ENCODE peak calls at places on chromosomes 3 and 15, in five cellular contexts. S, K, X, B and N are unnamed samples.

GRCh38 chr3:81289676-81290075 is 471.8 kb downstream of the GBE1 start:
- DNase-seq in X (no peak), B (no peak), S (no peak), K (no peak), N (no peak)

GRCh38 chr15:32730677-32731654 is 13.2 kb downstream of the GREM1 start:
- DNase-seq in X (no peak), K (no peak), B (no peak), S (no peak), N (no peak)

GRCh38 chr3:171526869-171527268 is 66.7 kb upstream of the TNIK start:
- DNase-seq in X (no peak), S (no peak), B (no peak), K (no peak), N (no peak)

GRCh38 chr15:27250223-27250622 is 279.2 kb downstream of the GABRG3 start:
- DNase-seq in S (no peak), X (no peak), B (no peak), K (no peak), N (no peak)

GRCh38 chr15:68375191-68375631 is 56.8 kb downstream of the ITGA11 start:
- DNase-seq in X (no peak), S (no peak), B (no peak), K (no peak), N (peak; percentile 58)

GRCh38 chr3:124034016-124034808 is 42.3 kb upstream of the ROPN1 start:
- DNase-seq in S (no peak), X (peak; percentile 79), K (no peak), B (peak; percentile 78), N (no peak)

GRCh38 chr3:62882676-62883228 is 7.5 kb upstream of the CADPS start:
- DNase-seq in B (no peak), S (no peak), K (no peak), X (no peak), N (no peak)

GRCh38 chr3:52231502-52232278 is 6.2 kb upstream of the TLR9 start:
- DNase-seq in S (peak; percentile 72), X (peak; percentile 90), K (no peak), B (peak; percentile 96), N (no peak)

GRCh38 chr3:195764961-195765706 is 44.4 kb downstream of the MUC20 start:
- DNase-seq in K (no peak), B (peak; percentile 69), X (peak; percentile 21), S (peak; percentile 46), N (no peak)

GRCh38 chr3:16143870-16144568 is 30.5 kb upstream of the GALNT15 start:
- DNase-seq in S (no peak), B (no peak), K (no peak), X (no peak), N (no peak)

GRCh38 chr3:117488983-117489382 is 779.4 kb downstream of the TUSC7 start:
- DNase-seq in S (no peak), X (no peak), B (no peak), K (no peak), N (no peak)

GRCh38 chr3:159486580-159486979 is 502.1 kb upstream of the IL12A start:
- DNase-seq in X (no peak), B (no peak), S (no peak), K (no peak), N (no peak)

GRCh38 chr3:24271228-24271627 is 223.4 kb downstream of the THRB start:
- DNase-seq in S (no peak), K (no peak), B (no peak), X (no peak), N (no peak)

GRCh38 chr3:12944849-12945248 is 103.5 kb upstream of the RPL32 start:
- DNase-seq in S (no peak), K (no peak), X (no peak), B (no peak), N (no peak)

GRCh38 chr3:159263750-159264561 is 462.1 kb downstream of the MFSD1 start:
- DNase-seq in X (peak; percentile 42), S (no peak), B (no peak), K (no peak), N (no peak)

GRCh38 chr15:31147943-31148621 is 46.6 kb upstream of the TRPM1 start:
- DNase-seq in B (peak; percentile 13), S (no peak), X (no peak), K (no peak), N (no peak)

GRCh38 chr3:58620446-58620845 is 43.3 kb upstream of the FAM107A start:
- DNase-seq in B (peak; percentile 42), X (no peak), K (no peak), S (no peak), N (no peak)

GRCh38 chr3:179451335-179452165 is at the start of gene GNB4:
- DNase-seq in X (peak; percentile 94), S (peak; percentile 73), K (no peak), B (peak; percentile 96), N (no peak)

GRCh38 chr15:71807125-71807629 is 3.2 kb upstream of the NR2E3 start:
- DNase-seq in X (peak; percentile 29), S (no peak), B (no peak), K (no peak), N (no peak)

GRCh38 chr15:81106560-81106959 is 27.5 kb upstream of the CFAP161 start:
- DNase-seq in X (peak; percentile 70), K (peak; percentile 60), S (no peak), B (no peak), N (no peak)

GRCh38 chr3:105197863-105198262 is 168.8 kb upstream of the ALCAM start:
- DNase-seq in X (no peak), B (no peak), K (no peak), S (no peak), N (no peak)

GRCh38 chr3:10432156-10432845 is 73.1 kb downstream of the ATP2B2 start:
- DNase-seq in B (peak; percentile 61), X (peak; percentile 83), S (no peak), K (no peak), N (no peak)

GRCh38 chr3:67357610-67358458 is 296.6 kb downstream of the SUCLG2 start:
- DNase-seq in K (peak; percentile 18), X (peak; percentile 41), B (no peak), S (no peak), N (no peak)

GRCh38 chr3:143808999-143809700 is 39.1 kb downstream of the SLC9A9 start:
- DNase-seq in B (no peak), S (no peak), K (no peak), X (no peak), N (no peak)

GRCh38 chr3:135788978-135789377 is 176.6 kb upstream of the PPP2R3A start:
- DNase-seq in B (no peak), X (no peak), K (no peak), S (no peak), N (no peak)

GRCh38 chr15:26773485-26773877 is 615 bp upstream of the GABRB3 start:
- DNase-seq in S (no peak), K (no peak), X (peak; percentile 86), B (no peak), N (no peak)

GRCh38 chr15:77557178-77557960 is 75.3 kb downstream of the LINGO1 start:
- DNase-seq in K (no peak), X (no peak), B (no peak), S (no peak), N (no peak)

GRCh38 chr3:179324270-179324754 is 1.5 kb downstream of the ZNF639 start:
- DNase-seq in S (no peak), B (no peak), K (no peak), X (peak; percentile 30), N (no peak)

GRCh38 chr15:78415284-78415683 is 22.7 kb upstream of the IREB2 start:
- DNase-seq in B (no peak), X (no peak), S (no peak), K (no peak), N (no peak)

GRCh38 chr3:153182894-153183293 is 20.9 kb downstream of the RAP2B start:
- DNase-seq in X (no peak), K (no peak), S (no peak), B (no peak), N (no peak)

GRCh38 chr3:35664460-35664919 is 25.2 kb downstream of the ARPP21 start:
- DNase-seq in X (peak; percentile 32), S (no peak), K (no peak), B (peak; percentile 61), N (no peak)

GRCh38 chr15:82543155-82543554 is 2.9 kb upstream of the RPS17 start:
- DNase-seq in K (no peak), S (no peak), X (no peak), B (no peak), N (no peak)

DNA sequence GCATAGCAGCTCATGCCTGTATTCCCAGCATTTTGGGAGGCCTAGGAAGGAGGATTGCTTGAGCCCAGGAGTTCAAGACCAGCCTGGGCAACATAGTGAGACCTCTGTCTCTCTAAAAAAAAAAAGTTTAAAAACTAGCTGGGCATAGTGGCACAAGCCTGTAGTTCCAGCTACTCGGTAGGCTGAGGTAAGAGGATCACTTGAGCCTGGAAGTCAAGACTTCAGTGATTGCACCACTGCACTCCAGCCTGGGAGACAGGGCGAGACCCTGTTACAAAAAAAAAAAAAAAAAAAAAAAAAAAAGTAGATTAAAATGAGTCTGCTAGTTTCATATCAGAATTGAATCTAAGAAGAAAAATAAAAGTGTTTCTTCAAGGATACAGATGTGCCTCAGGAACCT is 32.4 kb upstream of the ANPEP start:
- DNase-seq in B (no peak), S (no peak), K (no peak), X (no peak), N (no peak)
- H3K4me1 ChIP-seq in B (peaks cover 39% of the 10 kb centered on the region), S (peaks cover 7% of the 10 kb centered on the region), K (peaks cover 23% of the 10 kb centered on the region), X (no peaks in the 10 kb centered on the region), N (no peaks in the 10 kb centered on the region)

GRCh38 chr3:100603449-100603848 is 6.0 kb upstream of the ADGRG7 start:
- DNase-seq in K (no peak), X (peak; percentile 40), S (no peak), B (no peak), N (no peak)
- TF ChIP-seq CTCF in K (peak; percentile 66), X (peak; percentile 62), S (no peak), B (no peak), N (no peak)

DNA sequence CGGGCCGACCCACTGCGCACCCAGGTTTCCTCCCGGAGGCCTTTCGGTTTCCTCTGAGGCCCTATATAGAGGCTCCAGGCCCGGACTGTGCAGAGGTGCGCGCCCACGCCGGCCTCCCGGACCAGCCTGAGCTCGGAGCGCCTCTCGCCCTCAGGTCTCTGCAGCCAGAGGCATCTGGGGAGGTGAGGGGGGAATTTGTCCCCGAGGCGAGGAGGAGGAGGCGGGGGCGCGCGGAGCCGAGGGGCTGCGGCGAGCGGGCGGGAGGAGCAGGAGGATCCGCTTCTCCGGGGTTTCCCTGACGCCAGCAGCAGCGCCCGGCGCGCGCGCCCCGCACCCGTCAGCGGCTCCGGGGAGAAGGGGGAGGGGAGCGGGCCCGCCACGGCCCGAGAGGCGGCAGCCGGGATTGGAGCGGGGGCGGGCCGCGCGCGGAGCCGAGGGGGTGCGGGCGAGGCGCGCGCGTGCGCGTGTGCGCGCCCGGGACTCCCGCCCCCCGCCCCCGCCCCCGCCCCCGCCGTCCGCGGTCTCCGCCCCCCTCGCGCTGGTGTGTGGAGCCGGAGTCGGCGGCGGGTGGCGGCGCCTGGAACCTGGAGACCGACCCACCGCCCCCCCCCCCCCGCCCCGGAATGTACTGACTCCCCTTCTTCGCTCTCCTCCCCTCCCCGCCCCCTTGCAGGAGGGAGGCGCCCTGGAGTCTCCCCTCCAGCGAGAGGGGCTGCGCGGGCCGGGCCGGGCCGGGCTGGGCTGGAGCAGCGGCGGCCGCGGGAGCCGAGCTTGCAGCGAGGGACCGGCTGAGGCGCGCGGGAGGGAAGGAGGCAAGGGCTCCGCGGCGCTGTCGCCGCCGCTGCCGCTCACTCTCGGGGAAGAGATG is at the start of gene NEO1:
- DNase-seq in B (peak; percentile 89), S (peak; percentile 79), K (no peak), X (peak; percentile 97), N (peak; percentile 90)
- TF ChIP-seq POLR2AphosphoS5 in B (peak; percentile 73), S (peak; percentile 20), K (no peak), X (no peak), N (peak; percentile 71)

GRCh38 chr15:35695002-35695401 is 149.0 kb upstream of the DPH6 start:
- DNase-seq in S (no peak), X (no peak), B (no peak), K (no peak), N (no peak)
- H3K4me1 ChIP-seq in S (no peaks in the 10 kb centered on the region), X (peaks cover 3% of the 10 kb centered on the region), B (peaks cover 22% of the 10 kb centered on the region), K (no peaks in the 10 kb centered on the region), N (peaks cover 21% of the 10 kb centered on the region)

GRCh38 chr3:185065059-185065458 is 87.8 kb downstream of the C3orf70 start:
- DNase-seq in X (no peak), S (no peak), B (no peak), K (no peak), N (peak; percentile 64)
- TF ChIP-seq CTCF in X (no peak), S (no peak), B (no peak), K (no peak), N (no peak)